ENCODE peak calls at places on chromosomes 2 and 18, in ten cellular contexts. W, U, E, D, J, F, O, T, X and Z are unnamed samples.

GRCh38 chr2:230564805-230565779 is 147.6 kb upstream of the CAB39 start:
- DNase-seq in W (no peak), U (peak), E (no peak), D (no peak), J (peak), F (no peak), O (peak), T (peak), X (no peak), Z (no peak)

GRCh38 chr2:179344970-179345369 is 80.3 kb upstream of the SESTD1 start:
- DNase-seq in W (no peak), U (no peak), E (no peak), D (no peak), J (no peak), F (no peak), O (no peak), T (no peak), X (no peak), Z (no peak)

GRCh38 chr2:128069769-128070168 is 21.2 kb upstream of the UGGT1 start:
- DNase-seq in W (no peak), U (peak), E (no peak), D (no peak), J (no peak), F (no peak), O (peak), T (no peak), X (no peak), Z (no peak)

GRCh38 chr2:96802281-96802595 is 13.8 kb upstream of the CNNM3 start:
- DNase-seq in W (no peak), U (no peak), E (no peak), D (no peak), J (no peak), F (no peak), O (no peak), T (no peak), X (no peak), Z (no peak)

GRCh38 chr2:29033172-29033571 is 41.2 kb downstream of the PCARE start:
- DNase-seq in W (no peak), U (peak), E (no peak), D (no peak), J (no peak), F (no peak), O (no peak), T (peak), X (no peak), Z (no peak)

GRCh38 chr2:226791487-226792081 is 8.0 kb downstream of the IRS1 start:
- DNase-seq in W (peak), U (peak), E (peak), D (peak), J (peak), F (peak), O (peak), T (peak), X (peak), Z (peak)

GRCh38 chr18:9612215-9612830 is 2.0 kb downstream of the PPP4R1 start:
- DNase-seq in W (no peak), U (peak), E (no peak), D (peak), J (peak), F (peak), O (peak), T (peak), X (no peak), Z (no peak)

GRCh38 chr2:152585830-152586484 is 131.3 kb downstream of the PRPF40A start:
- DNase-seq in W (no peak), U (peak), E (no peak), D (peak), J (no peak), F (no peak), O (peak), T (peak), X (no peak), Z (no peak)

GRCh38 chr2:32647180-32647651 is 19.4 kb downstream of the TTC27 start:
- DNase-seq in W (no peak), U (no peak), E (no peak), D (no peak), J (no peak), F (no peak), O (no peak), T (peak), X (no peak), Z (no peak)

GRCh38 chr2:199055336-199055735 is 402.4 kb downstream of the SATB2 start:
- DNase-seq in W (no peak), U (no peak), E (no peak), D (no peak), J (no peak), F (no peak), O (no peak), T (no peak), X (no peak), Z (no peak)

GRCh38 chr18:995641-996040 is 91.0 kb downstream of the ADCYAP1 start:
- DNase-seq in W (no peak), U (peak), E (no peak), D (no peak), J (no peak), F (no peak), O (peak), T (peak), X (no peak), Z (no peak)

GRCh38 chr18:59910967-59911366 is 11.2 kb downstream of the PMAIP1 start:
- DNase-seq in W (no peak), U (peak), E (no peak), D (no peak), J (no peak), F (no peak), O (no peak), T (no peak), X (no peak), Z (no peak)

GRCh38 chr2:141015339-141016047 is 1115.3 kb downstream of the LRP1B start:
- DNase-seq in W (no peak), U (no peak), E (no peak), D (peak), J (no peak), F (no peak), O (no peak), T (no peak), X (no peak), Z (no peak)

GRCh38 chr2:167856190-167856589 is 391.2 kb downstream of the STK39 start:
- DNase-seq in W (no peak), U (no peak), E (no peak), D (no peak), J (no peak), F (no peak), O (no peak), T (no peak), X (no peak), Z (no peak)

GRCh38 chr2:64654063-64654811 is 524 bp upstream of the SERTAD2 start:
- DNase-seq in W (peak), U (peak), E (peak), D (peak), J (peak), F (no peak), O (peak), T (peak), X (peak), Z (no peak)

GRCh38 chr18:1680108-1680507 is 775.4 kb downstream of the ADCYAP1 start:
- DNase-seq in W (no peak), U (no peak), E (no peak), D (no peak), J (no peak), F (no peak), O (no peak), T (no peak), X (no peak), Z (no peak)

GRCh38 chr18:26806224-26806623 is 59.3 kb downstream of the AQP4 start:
- DNase-seq in W (no peak), U (no peak), E (no peak), D (no peak), J (peak), F (no peak), O (no peak), T (no peak), X (no peak), Z (no peak)

GRCh38 chr18:48923746-48924580 is 26.8 kb downstream of the SMAD7 start:
- DNase-seq in W (no peak), U (peak), E (no peak), D (no peak), J (no peak), F (no peak), O (no peak), T (no peak), X (no peak), Z (no peak)

GRCh38 chr2:224221455-224221913 is 180.4 kb downstream of the FAM124B start:
- DNase-seq in W (no peak), U (peak), E (no peak), D (no peak), J (no peak), F (no peak), O (peak), T (peak), X (no peak), Z (no peak)

GRCh38 chr2:29196792-29197788 is 81.9 kb downstream of the CLIP4 start:
- DNase-seq in W (peak), U (peak), E (peak), D (no peak), J (peak), F (peak), O (peak), T (peak), X (no peak), Z (no peak)

GRCh38 chr18:69691008-69691760 is 256.5 kb downstream of the CD226 start:
- DNase-seq in W (no peak), U (no peak), E (no peak), D (no peak), J (no peak), F (no peak), O (no peak), T (no peak), X (no peak), Z (no peak)

GRCh38 chr2:64369706-64370105 is 84.3 kb upstream of the LGALSL start:
- DNase-seq in W (no peak), U (no peak), E (no peak), D (no peak), J (no peak), F (no peak), O (no peak), T (no peak), X (no peak), Z (no peak)

GRCh38 chr2:165529130-165529529 is 59.6 kb downstream of the CSRNP3 start:
- DNase-seq in W (no peak), U (peak), E (no peak), D (no peak), J (no peak), F (no peak), O (no peak), T (no peak), X (no peak), Z (no peak)

GRCh38 chr2:146537477-146537876 is 1307.4 kb upstream of the ACVR2A start:
- DNase-seq in W (no peak), U (no peak), E (no peak), D (no peak), J (no peak), F (no peak), O (no peak), T (no peak), X (no peak), Z (no peak)